ENCODE peak calls at places on chromosomes 12 and 14, in five cellular contexts. One of them, this sample, is unnamed.
A peak's percentile ranks its signal among the peaks of the same experiment; 100 is the strongest.

GRCh38 chr12:13000935-13001724 is 1.1 kb upstream of the HEBP1 start:
- DNase-seq in glutamatergic neuron: peak; percentile 69
- DNase-seq in progenitor cell of endocrine pancreas: peak; percentile 64
- DNase-seq in IMR-90: peak; percentile 32
- DNase-seq in central memory CD8-positive, alpha-beta T cell: peak; percentile 17
- DNase-seq in this sample: peak; percentile 51

GRCh38 chr12:123532021-123532420 is 1.5 kb downstream of the RILPL1 start:
- DNase-seq in glutamatergic neuron: no peak
- DNase-seq in progenitor cell of endocrine pancreas: no peak
- DNase-seq in IMR-90: peak; percentile 10
- DNase-seq in central memory CD8-positive, alpha-beta T cell: no peak
- DNase-seq in this sample: no peak

GRCh38 chr14:59187802-59188460 is 536 bp upstream of the DAAM1 start:
- DNase-seq in glutamatergic neuron: peak; percentile 63
- DNase-seq in progenitor cell of endocrine pancreas: no peak
- DNase-seq in IMR-90: no peak
- DNase-seq in central memory CD8-positive, alpha-beta T cell: peak; percentile 40
- DNase-seq in this sample: peak; percentile 66

GRCh38 chr14:38297681-38298080 is 41.8 kb upstream of the CLEC14A start:
- DNase-seq in glutamatergic neuron: no peak
- DNase-seq in progenitor cell of endocrine pancreas: no peak
- DNase-seq in IMR-90: peak; percentile 71
- DNase-seq in central memory CD8-positive, alpha-beta T cell: no peak
- DNase-seq in this sample: no peak

GRCh38 chr12:98401427-98401826 is 114.0 kb upstream of the TMPO start:
- DNase-seq in glutamatergic neuron: peak; percentile 82
- DNase-seq in progenitor cell of endocrine pancreas: no peak
- DNase-seq in IMR-90: no peak
- DNase-seq in central memory CD8-positive, alpha-beta T cell: no peak
- DNase-seq in this sample: no peak

GRCh38 chr12:105418232-105418631 is 87.7 kb downstream of the C12orf75 start:
- DNase-seq in glutamatergic neuron: no peak
- DNase-seq in progenitor cell of endocrine pancreas: no peak
- DNase-seq in IMR-90: peak; percentile 89
- DNase-seq in central memory CD8-positive, alpha-beta T cell: no peak
- DNase-seq in this sample: no peak

GRCh38 chr12:2284857-2285256 is 232.1 kb downstream of the CACNA1C start:
- DNase-seq in glutamatergic neuron: peak; percentile 89
- DNase-seq in progenitor cell of endocrine pancreas: peak; percentile 78
- DNase-seq in IMR-90: peak; percentile 73
- DNase-seq in central memory CD8-positive, alpha-beta T cell: no peak
- DNase-seq in this sample: peak; percentile 48

GRCh38 chr14:38999949-39000348 is 103.1 kb downstream of the SEC23A start:
- DNase-seq in glutamatergic neuron: no peak
- DNase-seq in progenitor cell of endocrine pancreas: no peak
- DNase-seq in IMR-90: no peak
- DNase-seq in central memory CD8-positive, alpha-beta T cell: no peak
- DNase-seq in this sample: no peak